ENCODE peak calls at places on chromosomes 12 and 14, in six cellular contexts. One of them, this sample, is unnamed.

GRCh38 chr12:49967042-49967776 is 5.5 kb downstream of the AQP5 start:
- DNase-seq in BE2C: peak
- DNase-seq in fibroblast of lung: peak
- DNase-seq in psoas muscle: peak
- DNase-seq in progenitor cell of endocrine pancreas: peak
- DNase-seq in mucosa of descending colon: peak
- DNase-seq in this sample: peak

GRCh38 chr14:88477513-88478250 is 77.1 kb downstream of the PTPN21 start:
- DNase-seq in BE2C: no peak
- DNase-seq in fibroblast of lung: no peak
- DNase-seq in psoas muscle: no peak
- DNase-seq in progenitor cell of endocrine pancreas: no peak
- DNase-seq in mucosa of descending colon: no peak
- DNase-seq in this sample: no peak

GRCh38 chr14:88005978-88006851 is 1.3 kb downstream of the GPR65 start:
- DNase-seq in BE2C: no peak
- DNase-seq in fibroblast of lung: peak
- DNase-seq in psoas muscle: no peak
- DNase-seq in progenitor cell of endocrine pancreas: no peak
- DNase-seq in mucosa of descending colon: no peak
- DNase-seq in this sample: no peak

GRCh38 chr12:40469736-40470135 is 222.5 kb upstream of the CNTN1 start:
- DNase-seq in BE2C: no peak
- DNase-seq in fibroblast of lung: no peak
- DNase-seq in psoas muscle: no peak
- DNase-seq in progenitor cell of endocrine pancreas: no peak
- DNase-seq in mucosa of descending colon: no peak
- DNase-seq in this sample: no peak

GRCh38 chr14:65296402-65296801 is 116.1 kb upstream of the FUT8 start:
- DNase-seq in BE2C: no peak
- DNase-seq in fibroblast of lung: peak
- DNase-seq in psoas muscle: no peak
- DNase-seq in progenitor cell of endocrine pancreas: no peak
- DNase-seq in mucosa of descending colon: no peak
- DNase-seq in this sample: no peak

GRCh38 chr14:69137456-69138188 is 15.3 kb downstream of the DCAF5 start:
- DNase-seq in BE2C: no peak
- DNase-seq in fibroblast of lung: peak
- DNase-seq in psoas muscle: no peak
- DNase-seq in progenitor cell of endocrine pancreas: no peak
- DNase-seq in mucosa of descending colon: no peak
- DNase-seq in this sample: no peak

GRCh38 chr12:88960213-88960878 is 380.1 kb upstream of the KITLG start:
- DNase-seq in BE2C: no peak
- DNase-seq in fibroblast of lung: peak
- DNase-seq in psoas muscle: no peak
- DNase-seq in progenitor cell of endocrine pancreas: no peak
- DNase-seq in mucosa of descending colon: no peak
- DNase-seq in this sample: no peak

GRCh38 chr14:102539544-102540309 is 30.2 kb upstream of the ANKRD9 start:
- DNase-seq in BE2C: peak
- DNase-seq in fibroblast of lung: peak
- DNase-seq in psoas muscle: peak
- DNase-seq in progenitor cell of endocrine pancreas: no peak
- DNase-seq in mucosa of descending colon: no peak
- DNase-seq in this sample: no peak

GRCh38 chr12:685388-685787 is 22.1 kb upstream of the NINJ2 start:
- DNase-seq in BE2C: no peak
- DNase-seq in fibroblast of lung: peak
- DNase-seq in psoas muscle: no peak
- DNase-seq in progenitor cell of endocrine pancreas: no peak
- DNase-seq in mucosa of descending colon: no peak
- DNase-seq in this sample: no peak

GRCh38 chr12:27524839-27525238 is 833 bp downstream of the PPFIBP1 start:
- DNase-seq in BE2C: no peak
- DNase-seq in fibroblast of lung: no peak
- DNase-seq in psoas muscle: no peak
- DNase-seq in progenitor cell of endocrine pancreas: no peak
- DNase-seq in mucosa of descending colon: no peak
- DNase-seq in this sample: no peak

DNA sequence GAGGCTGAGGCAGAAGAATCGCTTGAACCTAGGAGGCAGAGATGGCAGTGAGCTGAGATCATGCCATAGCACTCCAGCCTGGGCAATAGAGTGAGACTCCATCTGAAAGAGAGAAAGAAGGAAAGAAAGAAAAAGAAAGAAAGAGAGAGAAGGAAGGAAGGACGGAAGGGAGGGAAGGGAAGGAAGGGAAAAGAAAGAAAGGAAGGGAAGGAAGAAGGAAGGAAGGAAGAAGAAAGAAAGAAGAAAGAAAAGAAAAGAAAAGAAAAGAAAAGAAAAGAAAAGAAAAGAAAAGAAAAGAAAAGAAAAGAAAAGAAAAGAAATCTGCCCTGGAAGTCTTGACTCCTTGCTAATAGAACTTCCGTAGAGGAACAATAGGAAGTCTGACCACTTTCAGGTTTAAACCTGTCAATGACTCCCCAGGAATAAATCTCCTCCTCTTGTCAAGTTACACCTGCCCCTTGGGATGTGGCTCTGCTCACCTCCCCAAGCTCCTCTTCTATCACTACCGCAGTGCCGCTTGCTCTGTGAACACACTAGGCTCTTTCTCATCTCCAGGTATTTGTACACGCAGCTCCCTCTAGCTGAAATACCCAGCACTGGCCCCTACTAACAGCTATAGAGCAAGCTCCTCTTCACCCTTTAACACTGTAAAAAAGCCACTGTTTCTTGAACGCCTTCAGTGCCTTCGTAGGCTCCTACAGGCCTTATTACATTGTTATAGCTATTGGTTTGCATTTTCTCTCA is 773.1 kb upstream of the TBX3 start:
- DNase-seq in BE2C: no peak
- DNase-seq in fibroblast of lung: no peak
- DNase-seq in psoas muscle: no peak
- DNase-seq in progenitor cell of endocrine pancreas: no peak
- DNase-seq in mucosa of descending colon: no peak
- DNase-seq in this sample: no peak
- TF ChIP-seq CTCF in BE2C: peak
- TF ChIP-seq CTCF in fibroblast of lung: no peak
- TF ChIP-seq CTCF in psoas muscle: no peak
- TF ChIP-seq CTCF in progenitor cell of endocrine pancreas: peak
- TF ChIP-seq CTCF in mucosa of descending colon: no peak
- TF ChIP-seq CTCF in this sample: peak

GRCh38 chr12:44852483-44852882 is 23.6 kb downstream of the NELL2 start:
- DNase-seq in BE2C: no peak
- DNase-seq in fibroblast of lung: no peak
- DNase-seq in psoas muscle: no peak
- DNase-seq in progenitor cell of endocrine pancreas: no peak
- DNase-seq in mucosa of descending colon: no peak
- DNase-seq in this sample: no peak
- TF ChIP-seq CTCF in BE2C: no peak
- TF ChIP-seq CTCF in fibroblast of lung: no peak
- TF ChIP-seq CTCF in psoas muscle: no peak
- TF ChIP-seq CTCF in progenitor cell of endocrine pancreas: no peak
- TF ChIP-seq CTCF in mucosa of descending colon: no peak
- TF ChIP-seq CTCF in this sample: no peak

DNA sequence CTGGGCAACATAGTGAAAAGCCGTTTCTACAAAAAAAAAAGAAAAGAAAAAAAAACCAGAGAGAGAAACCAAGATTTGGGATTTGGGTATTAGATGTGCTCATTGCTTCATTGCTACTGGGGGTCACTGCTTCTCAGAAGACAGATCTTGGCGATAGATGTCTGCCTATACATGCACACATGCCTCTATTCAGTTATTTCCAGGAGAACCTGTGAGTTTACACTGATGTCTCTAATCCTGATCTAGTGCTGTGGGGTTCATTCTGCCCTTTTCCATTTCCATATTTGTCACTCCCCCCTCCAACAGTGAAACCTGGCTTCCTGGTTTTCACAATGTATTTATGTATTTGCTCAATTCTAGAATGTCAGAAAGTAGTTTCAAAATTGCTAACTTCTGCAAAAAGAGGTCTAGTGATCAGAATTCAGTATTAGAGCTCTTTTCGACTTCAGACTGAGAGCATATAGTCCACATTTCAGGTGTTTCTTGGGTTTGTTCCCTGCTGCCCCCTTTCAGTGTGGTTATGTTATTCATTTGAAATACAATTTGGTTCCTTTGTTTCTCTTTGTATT is 111.0 kb downstream of the SLC25A47 start:
- DNase-seq in BE2C: no peak
- DNase-seq in fibroblast of lung: no peak
- DNase-seq in psoas muscle: no peak
- DNase-seq in progenitor cell of endocrine pancreas: no peak
- DNase-seq in mucosa of descending colon: no peak
- DNase-seq in this sample: no peak
- TF ChIP-seq CTCF in BE2C: no peak
- TF ChIP-seq CTCF in fibroblast of lung: no peak
- TF ChIP-seq CTCF in psoas muscle: no peak
- TF ChIP-seq CTCF in progenitor cell of endocrine pancreas: no peak
- TF ChIP-seq CTCF in mucosa of descending colon: no peak
- TF ChIP-seq CTCF in this sample: no peak

DNA sequence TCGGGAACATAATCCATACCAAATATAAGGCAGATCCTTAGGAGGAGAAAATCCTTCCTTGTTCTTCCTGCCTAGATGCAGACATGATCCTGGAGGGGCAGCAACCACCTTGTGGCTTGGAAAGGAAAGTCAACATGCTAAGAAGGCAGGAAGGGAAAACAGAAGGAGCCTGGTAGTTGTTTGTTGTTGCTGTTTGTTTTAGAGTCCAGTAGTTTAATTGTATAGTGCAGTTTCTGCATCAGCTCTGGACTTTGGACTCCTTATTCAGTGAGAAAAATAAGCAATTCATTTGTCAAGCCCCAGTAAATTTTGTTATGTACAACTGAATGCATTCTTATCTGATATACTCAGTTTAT is 45.7 kb upstream of the APPL2 start:
- DNase-seq in BE2C: no peak
- DNase-seq in fibroblast of lung: no peak
- DNase-seq in psoas muscle: no peak
- DNase-seq in progenitor cell of endocrine pancreas: no peak
- DNase-seq in mucosa of descending colon: no peak
- DNase-seq in this sample: no peak
- TF ChIP-seq CTCF in BE2C: no peak
- TF ChIP-seq CTCF in fibroblast of lung: no peak
- TF ChIP-seq CTCF in psoas muscle: no peak
- TF ChIP-seq CTCF in progenitor cell of endocrine pancreas: peak
- TF ChIP-seq CTCF in mucosa of descending colon: peak
- TF ChIP-seq CTCF in this sample: no peak

GRCh38 chr12:67647251-67647546 is 1.3 kb upstream of the DYRK2 start:
- DNase-seq in BE2C: no peak
- DNase-seq in fibroblast of lung: no peak
- DNase-seq in psoas muscle: no peak
- DNase-seq in progenitor cell of endocrine pancreas: no peak
- DNase-seq in mucosa of descending colon: no peak
- DNase-seq in this sample: no peak

GRCh38 chr12:67650127-67650495 is 1.6 kb downstream of the DYRK2 start:
- DNase-seq in BE2C: no peak
- DNase-seq in fibroblast of lung: no peak
- DNase-seq in psoas muscle: peak
- DNase-seq in progenitor cell of endocrine pancreas: peak
- DNase-seq in mucosa of descending colon: no peak
- DNase-seq in this sample: peak

GRCh38 chr12:67647547-67648305 is 819 bp upstream of the DYRK2 start:
- DNase-seq in BE2C: peak
- DNase-seq in fibroblast of lung: peak
- DNase-seq in psoas muscle: peak
- DNase-seq in progenitor cell of endocrine pancreas: peak
- DNase-seq in mucosa of descending colon: peak
- DNase-seq in this sample: peak

GRCh38 chr12:67649165-67650126 is 901 bp downstream of the DYRK2 start:
- DNase-seq in BE2C: peak
- DNase-seq in fibroblast of lung: no peak
- DNase-seq in psoas muscle: peak
- DNase-seq in progenitor cell of endocrine pancreas: peak
- DNase-seq in mucosa of descending colon: peak
- DNase-seq in this sample: peak

GRCh38 chr12:67648306-67649164 is at the start of gene DYRK2:
- DNase-seq in BE2C: peak
- DNase-seq in fibroblast of lung: peak
- DNase-seq in psoas muscle: peak
- DNase-seq in progenitor cell of endocrine pancreas: peak
- DNase-seq in mucosa of descending colon: peak
- DNase-seq in this sample: peak
- TF ChIP-seq CTCF in BE2C: no peak
- TF ChIP-seq CTCF in fibroblast of lung: no peak
- TF ChIP-seq CTCF in psoas muscle: peak
- TF ChIP-seq CTCF in progenitor cell of endocrine pancreas: peak
- TF ChIP-seq CTCF in mucosa of descending colon: no peak
- TF ChIP-seq CTCF in this sample: no peak

GRCh38 chr12:114668151-114668891 is 15.7 kb downstream of the TBX3 start:
- DNase-seq in BE2C: peak
- DNase-seq in fibroblast of lung: peak
- DNase-seq in psoas muscle: peak
- DNase-seq in progenitor cell of endocrine pancreas: peak
- DNase-seq in mucosa of descending colon: peak
- DNase-seq in this sample: peak
- TF ChIP-seq CTCF in BE2C: peak
- TF ChIP-seq CTCF in fibroblast of lung: peak
- TF ChIP-seq CTCF in psoas muscle: peak
- TF ChIP-seq CTCF in progenitor cell of endocrine pancreas: peak
- TF ChIP-seq CTCF in mucosa of descending colon: no peak
- TF ChIP-seq CTCF in this sample: peak